ENCODE peak calls at places on chromosomes 6 and 20, in four cellular contexts. R is BJ, O is sigmoid colon, K is Peyer's patch. T is an unnamed sample. For H3K36me3, the result is how much of the 10 kb centered on the place peaks cover.

GRCh38 chr6:62775427-62776022 is 435.7 kb upstream of the FKBP1C start:
- DNase-seq in K (no peak), R (no peak), O (no peak), T (no peak)

GRCh38 chr6:32191696-32192607 is 491 bp downstream of the GPSM3 start:
- DNase-seq in O (no peak), K (no peak), R (no peak), T (no peak)

GRCh38 chr20:35502352-35502751 is 27.1 kb downstream of the C20orf173 start:
- DNase-seq in O (no peak), R (no peak), K (peak), T (no peak)

GRCh38 chr20:49656304-49656703 is 57.4 kb downstream of the B4GALT5 start:
- DNase-seq in R (no peak), O (no peak), K (no peak), T (no peak)

GRCh38 chr6:149636116-149636515 is 12.4 kb downstream of the KATNA1 start:
- DNase-seq in R (peak), O (no peak), K (no peak), T (no peak)

GRCh38 chr20:41135187-41135887 is 2.0 kb upstream of the PLCG1 start:
- DNase-seq in O (no peak), K (peak), R (no peak), T (no peak)

GRCh38 chr20:6241591-6241990 is 118.8 kb upstream of the FERMT1 start:
- DNase-seq in K (no peak), O (no peak), R (no peak), T (no peak)

GRCh38 chr20:35541783-35542662 is at the start of gene ERGIC3:
- DNase-seq in K (peak), R (peak), O (peak), T (peak)

GRCh38 chr20:46117704-46118467 is at the start of gene CD40:
- DNase-seq in K (peak), R (peak), O (peak), T (peak)

GRCh38 chr6:28208180-28208659 is 16.9 kb upstream of the ZSCAN9 start:
- DNase-seq in R (no peak), K (no peak), O (no peak), T (no peak)

GRCh38 chr6:100913400-100914276 is 32.5 kb upstream of the ASCC3 start:
- DNase-seq in K (no peak), O (no peak), R (no peak), T (no peak)

GRCh38 chr6:115582386-115582785 is 478.3 kb downstream of the FRK start:
- DNase-seq in R (no peak), K (no peak), O (no peak), T (no peak)

GRCh38 chr20:19462491-19462890 is 250.0 kb downstream of the SLC24A3 start:
- DNase-seq in O (peak), R (no peak), K (no peak), T (no peak)

GRCh38 chr20:23441850-23442313 is 2.4 kb downstream of the CSTL1 start:
- DNase-seq in O (peak), R (peak), K (peak), T (peak)

GRCh38 chr6:5990776-5991175 is 15.9 kb downstream of the NRN1 start:
- DNase-seq in R (no peak), K (no peak), O (no peak), T (no peak)

GRCh38 chr20:16236589-16237241 is 336.5 kb downstream of the KIF16B start:
- DNase-seq in K (no peak), R (no peak), O (no peak), T (no peak)

GRCh38 chr6:131173680-131174079 is 38.4 kb downstream of the AKAP7 start:
- DNase-seq in K (no peak), O (no peak), R (no peak), T (no peak)

GRCh38 chr20:9886227-9886626 is 47.4 kb upstream of the PAK5 start:
- DNase-seq in K (no peak), R (no peak), O (no peak), T (no peak)

GRCh38 chr6:122578961-122579360 is 31.2 kb upstream of the PKIB start:
- DNase-seq in K (no peak), O (no peak), R (no peak), T (no peak)

GRCh38 chr6:122576888-122577287 is 33.3 kb upstream of the PKIB start:
- DNase-seq in R (no peak), K (no peak), O (no peak), T (no peak)

GRCh38 chr6:122580731-122581130 is 29.5 kb upstream of the PKIB start:
- DNase-seq in R (no peak), O (no peak), K (no peak), T (no peak)
- TF ChIP-seq CTCF in R (no peak), O (no peak), K (no peak), T (no peak)

GRCh38 chr6:156783958-156784357 is 6.8 kb downstream of the ARID1B start:
- DNase-seq in K (no peak), R (no peak), O (no peak), T (no peak)

GRCh38 chr6:156782691-156783320 is 5.6 kb downstream of the ARID1B start:
- DNase-seq in K (no peak), R (no peak), O (no peak), T (no peak)

GRCh38 chr6:156780117-156780641 is 3.0 kb downstream of the ARID1B start:
- DNase-seq in K (peak), O (no peak), R (peak), T (no peak)

GRCh38 chr6:156780962-156781705 is 4.0 kb downstream of the ARID1B start:
- DNase-seq in O (no peak), R (no peak), K (no peak), T (no peak)

GRCh38 chr6:156781882-156782631 is 4.9 kb downstream of the ARID1B start:
- DNase-seq in R (no peak), O (no peak), K (no peak), T (no peak)
- H3K36me3 ChIP-seq in R (under half), O (under half), K (under half), T (under half)

DNA sequence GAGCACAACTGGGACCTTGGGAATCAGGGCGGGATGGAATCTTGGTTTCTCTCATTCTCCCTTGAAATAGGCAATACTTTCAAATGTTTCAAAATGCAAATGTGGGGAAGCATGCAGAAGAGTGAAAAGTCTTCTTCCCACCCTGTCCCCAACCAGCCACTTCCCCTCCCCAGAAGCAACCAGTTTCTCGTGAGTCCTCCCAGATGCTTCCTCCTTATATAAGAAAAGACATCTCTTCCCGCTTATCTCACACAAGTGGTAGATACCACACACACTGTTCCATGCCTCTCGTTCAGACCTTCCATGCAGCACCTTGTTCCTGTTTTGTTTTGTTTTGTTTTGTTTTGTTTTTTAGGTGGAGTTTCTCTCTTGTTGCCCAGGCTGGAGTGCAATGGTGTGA is 25.1 kb downstream of the HCK start:
- DNase-seq in R (no peak), K (no peak), O (no peak), T (no peak)
- TF ChIP-seq CTCF in R (no peak), K (no peak), O (no peak), T (no peak)

GRCh38 chr6:160057080-160057479 is 64.5 kb upstream of the SLC22A1 start:
- DNase-seq in K (no peak), R (no peak), O (no peak), T (no peak)
- H3K36me3 ChIP-seq in K (under half), R (under half), O (half or more), T (half or more)

GRCh38 chr6:17912521-17912920 is 74.9 kb downstream of the KIF13A start:
- DNase-seq in R (no peak), K (no peak), O (no peak), T (no peak)

GRCh38 chr6:17917837-17918763 is 69.3 kb downstream of the KIF13A start:
- DNase-seq in R (no peak), K (no peak), O (no peak), T (no peak)

GRCh38 chr6:17910178-17910577 is 77.3 kb downstream of the KIF13A start:
- DNase-seq in O (no peak), K (no peak), R (no peak), T (no peak)

GRCh38 chr6:17919494-17919893 is 67.9 kb downstream of the KIF13A start:
- DNase-seq in O (no peak), R (no peak), K (no peak), T (peak)

GRCh38 chr6:17914651-17915050 is 72.8 kb downstream of the KIF13A start:
- DNase-seq in O (no peak), R (no peak), K (no peak), T (no peak)
- TF ChIP-seq CTCF in O (no peak), R (no peak), K (no peak), T (no peak)

DNA sequence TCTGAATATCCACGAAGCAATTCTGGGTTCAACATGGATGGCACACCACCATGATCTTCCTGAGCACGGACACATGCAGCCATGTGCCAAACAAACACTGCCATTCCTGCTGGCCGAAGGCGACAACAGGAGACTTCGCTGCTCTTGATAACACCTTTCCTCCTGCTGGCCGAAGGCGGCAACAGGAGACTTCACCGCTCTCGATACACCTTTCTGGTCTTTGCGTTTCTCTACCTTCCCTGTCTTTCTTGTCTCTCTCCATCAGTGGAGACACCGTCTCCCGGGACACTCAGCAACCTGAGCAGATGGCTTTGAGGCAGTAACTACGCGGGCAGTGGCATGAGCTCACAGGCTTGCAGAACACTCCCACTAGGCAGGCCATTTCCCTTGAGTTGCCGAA is 54.9 kb upstream of the MPC1 start:
- DNase-seq in R (no peak), K (no peak), O (no peak), T (no peak)
- H3K36me3 ChIP-seq in R (under half), K (under half), O (under half), T (under half)

GRCh38 chr6:3228046-3228671 is 706 bp upstream of the TUBB2B start:
- DNase-seq in O (no peak), R (no peak), K (no peak), T (no peak)
- TF ChIP-seq CTCF in O (no peak), R (no peak), K (no peak), T (no peak)

DNA sequence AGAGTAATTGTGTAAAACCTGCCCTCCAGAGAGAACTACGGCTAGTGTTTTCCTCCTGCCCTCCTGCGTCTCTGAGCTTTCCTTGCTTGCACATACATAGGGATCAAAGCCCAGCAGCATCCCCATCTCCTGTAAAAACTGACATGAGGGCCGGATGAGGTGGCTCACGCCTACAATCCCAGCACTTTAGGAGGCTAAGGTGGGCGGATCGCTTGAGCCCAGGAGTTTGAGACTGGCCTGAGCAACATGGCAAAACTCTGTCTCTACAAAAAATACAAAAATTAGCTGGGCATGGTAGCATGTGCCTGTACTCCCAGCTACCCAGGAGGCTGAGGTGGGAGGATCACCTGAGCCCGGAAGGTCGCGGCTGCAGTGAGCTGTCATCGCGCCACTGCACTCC is 40.3 kb upstream of the SMIM29 start:
- DNase-seq in R (no peak), O (no peak), K (no peak), T (no peak)
- H3K36me3 ChIP-seq in R (under half), O (under half), K (under half), T (under half)

GRCh38 chr6:10719386-10720228 is 3.3 kb upstream of the TMEM14C start:
- DNase-seq in R (no peak), K (no peak), O (no peak), T (peak)
- TF ChIP-seq CTCF in R (no peak), K (no peak), O (no peak), T (no peak)

T was measured in heart left ventricle.